ENCODE peak calls at places on chromosomes 16 and 17, in ten cellular contexts. O is BE2C; X is Calu3; T is activated B cell treated with CpG ODN at 0.5 μM for 24 hours; L is lower lobe of right lung; E is astrocyte of the spinal cord; R is cardiac fibroblast; C is CD8-positive, alpha-beta T cell; M is AG10803; A is AG04450. B is an unnamed sample.

GRCh38 chr16:73213761-73214480 is 166.0 kb upstream of the ZFHX3 start:
- DNase-seq in T (no peak), E (no peak), C (no peak), L (no peak), X (no peak), A (no peak), O (no peak), M (peak; percentile 73), R (no peak), B (no peak)

GRCh38 chr16:87443964-87444363 is 48.9 kb downstream of the ZCCHC14 start:
- DNase-seq in O (no peak), C (no peak), X (no peak), A (no peak), R (no peak), E (no peak), T (no peak), M (no peak), L (no peak), B (no peak)

GRCh38 chr17:40063915-40064531 is 1.3 kb downstream of the THRA start:
- DNase-seq in O (peak; percentile 25), M (no peak), A (no peak), E (no peak), L (peak; percentile 64), R (no peak), T (no peak), X (no peak), C (no peak), B (no peak)

GRCh38 chr16:51880776-51881175 is 666.2 kb downstream of the TOX3 start:
- DNase-seq in L (no peak), R (peak; percentile 84), X (peak; percentile 3), M (peak; percentile 64), O (no peak), T (no peak), C (no peak), E (peak; percentile 75), A (peak; percentile 84), B (no peak)

GRCh38 chr16:1470543-1471251 is 4.1 kb downstream of the CLCN7 start:
- DNase-seq in L (peak; percentile 88), M (peak; percentile 22), O (no peak), R (peak; percentile 60), T (no peak), E (no peak), C (no peak), X (no peak), A (no peak), B (peak; percentile 44)

GRCh38 chr16:81067166-81067565 is 9.9 kb downstream of the C16orf46 start:
- DNase-seq in A (no peak), O (no peak), E (no peak), L (no peak), X (no peak), M (no peak), T (no peak), R (no peak), C (no peak), B (no peak)

GRCh38 chr17:10385871-10386270 is 13.1 kb upstream of the MYH13 start:
- DNase-seq in X (no peak), O (no peak), A (no peak), L (no peak), M (no peak), T (no peak), E (no peak), C (no peak), R (no peak), B (no peak)

GRCh38 chr17:59427425-59427921 is 96.0 kb downstream of the YPEL2 start:
- DNase-seq in M (peak; percentile 90), A (no peak), R (peak; percentile 91), C (peak; percentile 6), E (peak; percentile 35), X (no peak), O (no peak), T (no peak), L (no peak), B (no peak)

GRCh38 chr17:63824362-63824761 is 2.9 kb upstream of the PSMC5 start:
- DNase-seq in X (no peak), A (no peak), O (no peak), T (no peak), C (no peak), M (no peak), E (no peak), L (no peak), R (no peak), B (no peak)

GRCh38 chr17:6948562-6948961 is 47.3 kb upstream of the ALOX12 start:
- DNase-seq in C (no peak), R (no peak), X (no peak), O (no peak), L (no peak), T (no peak), E (no peak), M (no peak), A (no peak), B (no peak)

GRCh38 chr17:76726766-76727718 is at the start of gene METTL23:
- DNase-seq in M (peak; percentile 75), A (no peak), C (no peak), R (peak; percentile 81), L (peak; percentile 91), T (peak; percentile 84), E (peak; percentile 74), X (peak; percentile 86), O (peak; percentile 84), B (peak; percentile 86)

GRCh38 chr16:593406-593805 is 3.5 kb downstream of the RAB40C start:
- DNase-seq in E (no peak), X (peak; percentile 74), M (no peak), L (peak; percentile 71), R (no peak), C (no peak), O (no peak), T (no peak), A (no peak), B (no peak)

GRCh38 chr17:75830168-75831031 is 13.8 kb downstream of the UNC13D start:
- DNase-seq in O (peak; percentile 56), M (no peak), A (no peak), C (peak; percentile 54), E (no peak), L (no peak), R (no peak), T (peak; percentile 46), X (no peak), B (peak; percentile 61)

DNA sequence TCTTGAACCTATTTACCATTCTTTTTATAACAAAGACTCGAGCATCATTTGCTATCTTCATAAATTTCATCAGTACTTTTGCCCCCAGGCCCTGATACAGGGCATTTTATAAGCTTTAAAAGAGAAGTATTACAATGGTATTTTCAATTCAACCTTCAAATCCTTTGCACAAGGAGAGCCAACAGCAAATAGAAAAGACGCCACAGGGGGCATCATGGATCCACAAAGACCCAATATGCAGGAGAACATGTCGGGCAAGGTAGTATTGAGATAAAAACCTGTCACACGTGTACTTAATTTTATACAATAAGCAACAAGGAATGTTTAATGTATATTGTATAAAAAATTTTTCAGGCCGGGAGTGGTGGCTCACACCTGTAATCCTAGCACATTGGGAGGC is 10.2 kb downstream of the MAP3K14 start:
- DNase-seq in T (no peak), R (no peak), O (no peak), X (no peak), A (no peak), C (no peak), M (no peak), E (no peak), L (no peak), B (no peak)
- TF ChIP-seq CTCF in T (no peak), R (no peak), O (peak; percentile 32), X (no peak), A (peak; percentile 21), C (no peak), M (peak; percentile 21), E (peak; percentile 7), L (no peak), B (no peak)

GRCh38 chr17:50659220-50659619 is 24.5 kb downstream of the ABCC3 start:
- DNase-seq in T (no peak), A (no peak), R (no peak), L (no peak), M (no peak), E (no peak), C (no peak), O (no peak), X (no peak), B (no peak)
- TF ChIP-seq CTCF in T (no peak), A (no peak), R (no peak), L (no peak), M (no peak), E (no peak), C (no peak), O (no peak), X (no peak), B (no peak)

GRCh38 chr16:3691778-3692177 is 25.5 kb downstream of the TRAP1 start:
- DNase-seq in A (no peak), E (no peak), C (no peak), T (no peak), M (peak; percentile 29), L (no peak), X (no peak), O (no peak), R (no peak), B (no peak)

GRCh38 chr16:3687792-3688191 is 29.5 kb downstream of the TRAP1 start:
- DNase-seq in O (no peak), R (no peak), T (no peak), A (no peak), M (no peak), L (no peak), C (no peak), E (no peak), X (no peak), B (no peak)

GRCh38 chr16:3689731-3690130 is 27.6 kb downstream of the TRAP1 start:
- DNase-seq in L (no peak), T (no peak), C (no peak), A (no peak), O (no peak), M (peak; percentile 37), R (no peak), E (no peak), X (no peak), B (no peak)

GRCh38 chr16:3690470-3690918 is 26.8 kb downstream of the TRAP1 start:
- DNase-seq in R (peak; percentile 96), O (peak; percentile 93), L (peak; percentile 87), M (peak; percentile 95), T (peak; percentile 74), A (peak; percentile 86), X (peak; percentile 92), E (peak; percentile 95), C (peak; percentile 85), B (no peak)

DNA sequence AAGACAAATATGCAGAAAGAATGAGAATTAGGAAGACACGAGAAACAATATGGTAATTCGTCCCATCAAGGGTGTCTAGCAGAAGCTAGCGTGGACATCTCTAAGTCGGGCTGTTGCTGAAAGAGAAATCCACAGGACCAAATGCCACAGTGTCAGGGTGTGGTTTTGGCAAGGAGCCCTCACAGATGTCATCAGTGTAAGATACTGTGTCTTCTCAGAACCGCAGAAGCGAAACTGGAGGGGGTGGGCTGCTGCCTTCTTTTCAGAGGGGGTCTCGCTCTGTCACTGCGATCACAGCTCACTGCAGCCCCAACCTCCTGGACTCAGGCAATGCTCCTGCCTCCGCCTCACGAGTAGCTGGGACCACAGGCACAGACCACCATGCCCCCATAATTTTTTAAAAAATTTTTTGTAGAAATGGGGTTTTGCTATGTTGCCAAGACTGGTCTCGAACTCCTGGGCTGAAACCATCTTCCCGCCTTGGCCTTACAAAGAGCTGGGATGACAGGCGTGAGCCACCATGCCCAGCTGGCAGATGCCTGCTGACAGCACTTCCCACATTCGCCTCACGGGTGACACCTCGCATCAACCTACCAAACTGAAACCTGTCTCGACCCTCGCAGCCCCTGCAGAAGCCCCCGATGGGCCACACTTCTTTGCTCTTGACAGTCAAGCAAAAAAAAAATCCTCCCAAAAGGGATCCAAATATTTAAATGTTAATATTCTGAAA is 26.2 kb downstream of the TRAP1 start:
- DNase-seq in O (no peak), E (peak; percentile 18), A (no peak), C (no peak), M (peak; percentile 72), L (no peak), T (no peak), R (peak; percentile 3), X (no peak), B (no peak)
- TF ChIP-seq CTCF in O (no peak), E (no peak), A (no peak), C (no peak), M (peak; percentile 36), L (no peak), T (no peak), R (no peak), X (no peak), B (no peak)

GRCh38 chr16:53132406-53132805 is 77.6 kb downstream of the CHD9 start:
- DNase-seq in E (no peak), A (no peak), T (no peak), O (no peak), C (no peak), R (peak; percentile 64), L (no peak), M (peak; percentile 23), X (no peak), B (no peak)
- TF ChIP-seq CTCF in E (no peak), A (no peak), T (no peak), O (no peak), C (no peak), R (no peak), L (no peak), M (no peak), X (no peak), B (no peak)